ENCODE peak calls at places on chromosomes 12 and 14, in nine cellular contexts. One of them, this sample, is unnamed.

GRCh38 chr12:42854208-42854607 is 264.7 kb upstream of the PRICKLE1 start:
- DNase-seq in HepG2: no peak
- DNase-seq in A549: no peak
- DNase-seq in HCT116: no peak
- DNase-seq in GM23338: no peak
- DNase-seq in SK-N-SH: no peak
- DNase-seq in HL-60: no peak
- DNase-seq in K562: no peak
- DNase-seq in GM12878: no peak
- DNase-seq in this sample: no peak

GRCh38 chr14:38616959-38617358 is 361.1 kb upstream of the CLEC14A start:
- DNase-seq in HepG2: no peak
- DNase-seq in A549: no peak
- DNase-seq in HCT116: no peak
- DNase-seq in GM23338: peak
- DNase-seq in SK-N-SH: no peak
- DNase-seq in HL-60: no peak
- DNase-seq in K562: no peak
- DNase-seq in GM12878: no peak
- DNase-seq in this sample: no peak

GRCh38 chr14:81310606-81311005 is 89.5 kb downstream of the STON2 start:
- DNase-seq in HepG2: no peak
- DNase-seq in A549: no peak
- DNase-seq in HCT116: no peak
- DNase-seq in GM23338: no peak
- DNase-seq in SK-N-SH: no peak
- DNase-seq in HL-60: no peak
- DNase-seq in K562: no peak
- DNase-seq in GM12878: no peak
- DNase-seq in this sample: no peak

GRCh38 chr12:14614704-14615121 is 47.0 kb upstream of the PLBD1 start:
- DNase-seq in HepG2: no peak
- DNase-seq in A549: no peak
- DNase-seq in HCT116: no peak
- DNase-seq in GM23338: peak
- DNase-seq in SK-N-SH: no peak
- DNase-seq in HL-60: no peak
- DNase-seq in K562: no peak
- DNase-seq in GM12878: peak
- DNase-seq in this sample: no peak

GRCh38 chr14:88910386-88910785 is 85.9 kb downstream of the TTC8 start:
- DNase-seq in HepG2: no peak
- DNase-seq in A549: no peak
- DNase-seq in HCT116: no peak
- DNase-seq in GM23338: no peak
- DNase-seq in SK-N-SH: no peak
- DNase-seq in HL-60: no peak
- DNase-seq in K562: no peak
- DNase-seq in GM12878: no peak
- DNase-seq in this sample: no peak

GRCh38 chr12:14936224-14936861 is 2.0 kb downstream of the ERP27 start:
- DNase-seq in HepG2: no peak
- DNase-seq in A549: no peak
- DNase-seq in HCT116: no peak
- DNase-seq in GM23338: peak
- DNase-seq in SK-N-SH: no peak
- DNase-seq in HL-60: no peak
- DNase-seq in K562: no peak
- DNase-seq in GM12878: no peak
- DNase-seq in this sample: no peak

GRCh38 chr12:113863455-113863845 is 102.7 kb downstream of the RBM19 start:
- DNase-seq in HepG2: no peak
- DNase-seq in A549: no peak
- DNase-seq in HCT116: no peak
- DNase-seq in GM23338: no peak
- DNase-seq in SK-N-SH: no peak
- DNase-seq in HL-60: no peak
- DNase-seq in K562: no peak
- DNase-seq in GM12878: no peak
- DNase-seq in this sample: no peak

GRCh38 chr12:103780093-103780440 is 61.0 kb downstream of the NT5DC3 start:
- DNase-seq in HepG2: no peak
- DNase-seq in A549: no peak
- DNase-seq in HCT116: no peak
- DNase-seq in GM23338: no peak
- DNase-seq in SK-N-SH: no peak
- DNase-seq in HL-60: no peak
- DNase-seq in K562: no peak
- DNase-seq in GM12878: no peak
- DNase-seq in this sample: no peak

GRCh38 chr14:37588956-37589737 is 5.9 kb downstream of the FOXA1 start:
- DNase-seq in HepG2: peak
- DNase-seq in A549: no peak
- DNase-seq in HCT116: no peak
- DNase-seq in GM23338: peak
- DNase-seq in SK-N-SH: no peak
- DNase-seq in HL-60: no peak
- DNase-seq in K562: no peak
- DNase-seq in GM12878: no peak
- DNase-seq in this sample: no peak

GRCh38 chr12:105278043-105278697 is 42.2 kb upstream of the APPL2 start:
- DNase-seq in HepG2: peak
- DNase-seq in A549: peak
- DNase-seq in HCT116: no peak
- DNase-seq in GM23338: peak
- DNase-seq in SK-N-SH: peak
- DNase-seq in HL-60: no peak
- DNase-seq in K562: no peak
- DNase-seq in GM12878: no peak
- DNase-seq in this sample: no peak

GRCh38 chr12:85713368-85713767 is 122.8 kb downstream of the RASSF9 start:
- DNase-seq in HepG2: no peak
- DNase-seq in A549: no peak
- DNase-seq in HCT116: no peak
- DNase-seq in GM23338: no peak
- DNase-seq in SK-N-SH: no peak
- DNase-seq in HL-60: no peak
- DNase-seq in K562: no peak
- DNase-seq in GM12878: no peak
- DNase-seq in this sample: no peak
- TF ChIP-seq REST in HepG2: no peak
- TF ChIP-seq REST in A549: no peak
- TF ChIP-seq REST in HCT116: no peak
- TF ChIP-seq REST in GM23338: no peak
- TF ChIP-seq REST in SK-N-SH: no peak
- TF ChIP-seq REST in HL-60: no peak
- TF ChIP-seq REST in K562: no peak
- TF ChIP-seq REST in GM12878: no peak
- TF ChIP-seq REST in this sample: no peak

DNA sequence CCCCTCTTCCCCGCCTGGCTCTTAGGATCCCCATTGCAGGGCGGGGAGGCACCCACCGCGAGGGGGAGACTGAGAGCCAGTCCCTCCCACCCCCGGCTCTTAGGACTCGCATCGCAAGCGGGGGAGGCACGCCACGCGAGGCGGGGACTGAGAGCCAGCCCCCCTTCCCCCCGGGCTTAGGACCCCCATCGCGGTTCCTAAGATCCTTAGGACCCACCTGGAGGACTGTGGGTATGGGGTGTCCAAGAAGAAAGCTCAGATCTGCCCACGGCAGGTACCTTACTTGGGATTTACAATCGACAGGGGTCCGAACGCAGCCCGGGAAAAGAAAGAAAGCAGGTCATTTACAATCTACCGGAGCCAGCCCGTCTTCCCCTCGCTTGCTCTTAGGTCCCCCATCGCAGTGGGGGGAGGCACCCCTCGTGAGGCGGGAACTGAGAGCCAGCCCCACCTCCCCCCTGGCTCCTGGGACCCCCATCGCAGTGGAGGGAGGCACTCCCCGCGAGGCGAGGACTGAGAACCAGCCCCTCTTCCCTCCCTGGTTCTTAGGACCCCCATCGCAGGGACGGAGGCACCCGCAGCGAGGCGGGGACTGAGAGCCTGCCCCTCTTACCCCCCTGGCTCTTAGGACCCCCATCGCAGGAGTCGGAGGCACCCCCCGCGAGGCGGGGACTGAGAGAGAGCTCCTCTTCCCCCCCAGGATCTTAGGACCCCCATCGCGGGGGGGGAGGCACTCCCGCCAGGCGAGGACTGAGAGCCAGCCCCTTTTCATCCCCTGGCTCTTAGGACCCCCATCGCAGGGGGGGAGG is 43.7 kb downstream of the DDX11 start:
- DNase-seq in HepG2: peak
- DNase-seq in A549: peak
- DNase-seq in HCT116: peak
- DNase-seq in GM23338: peak
- DNase-seq in SK-N-SH: peak
- DNase-seq in HL-60: peak
- DNase-seq in K562: peak
- DNase-seq in GM12878: no peak
- DNase-seq in this sample: peak
- H3K4me3 ChIP-seq in HepG2: peak
- H3K4me3 ChIP-seq in A549: peak
- H3K4me3 ChIP-seq in HCT116: peak
- H3K4me3 ChIP-seq in GM23338: peak
- H3K4me3 ChIP-seq in SK-N-SH: peak
- H3K4me3 ChIP-seq in HL-60: peak
- H3K4me3 ChIP-seq in K562: peak
- H3K4me3 ChIP-seq in GM12878: peak
- H3K4me3 ChIP-seq in this sample: peak

GRCh38 chr12:37672655-37673260 is 643.8 kb upstream of the ALG10B start:
- DNase-seq in HepG2: no peak
- DNase-seq in A549: no peak
- DNase-seq in HCT116: no peak
- DNase-seq in GM23338: peak
- DNase-seq in SK-N-SH: no peak
- DNase-seq in HL-60: no peak
- DNase-seq in K562: peak
- DNase-seq in GM12878: no peak
- DNase-seq in this sample: no peak
- TF ChIP-seq REST in HepG2: no peak
- TF ChIP-seq REST in A549: no peak
- TF ChIP-seq REST in HCT116: no peak
- TF ChIP-seq REST in GM23338: no peak
- TF ChIP-seq REST in SK-N-SH: no peak
- TF ChIP-seq REST in HL-60: no peak
- TF ChIP-seq REST in K562: no peak
- TF ChIP-seq REST in GM12878: no peak
- TF ChIP-seq REST in this sample: no peak

DNA sequence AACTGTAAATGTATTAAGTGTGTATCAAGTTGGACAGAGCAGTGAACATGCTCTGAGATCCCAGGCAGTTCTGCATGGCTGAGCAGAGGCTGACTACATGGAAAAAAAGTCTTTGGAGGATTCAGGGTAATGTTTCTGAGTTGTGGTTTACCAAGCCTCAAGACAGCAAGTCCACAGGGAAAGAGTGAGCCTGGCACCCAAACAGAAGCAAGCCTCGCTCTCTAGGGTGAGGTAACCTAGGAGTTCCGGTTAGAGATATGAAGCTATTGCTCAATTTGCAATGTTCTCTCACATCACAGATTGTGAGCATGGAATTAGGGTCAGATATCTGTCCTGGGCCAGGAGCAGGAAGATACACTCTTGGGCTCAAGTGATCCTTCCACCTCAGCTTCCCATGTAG is 158.6 kb downstream of the MON2 start:
- DNase-seq in HepG2: peak
- DNase-seq in A549: no peak
- DNase-seq in HCT116: no peak
- DNase-seq in GM23338: no peak
- DNase-seq in SK-N-SH: no peak
- DNase-seq in HL-60: peak
- DNase-seq in K562: no peak
- DNase-seq in GM12878: no peak
- DNase-seq in this sample: no peak
- H3K4me3 ChIP-seq in HepG2: no peak
- H3K4me3 ChIP-seq in A549: no peak
- H3K4me3 ChIP-seq in HCT116: no peak
- H3K4me3 ChIP-seq in GM23338: no peak
- H3K4me3 ChIP-seq in SK-N-SH: no peak
- H3K4me3 ChIP-seq in HL-60: no peak
- H3K4me3 ChIP-seq in K562: no peak
- H3K4me3 ChIP-seq in GM12878: no peak
- H3K4me3 ChIP-seq in this sample: no peak

GRCh38 chr12:49643135-49643534 is 19.8 kb downstream of the PRPF40B start:
- DNase-seq in HepG2: no peak
- DNase-seq in A549: no peak
- DNase-seq in HCT116: no peak
- DNase-seq in GM23338: no peak
- DNase-seq in SK-N-SH: no peak
- DNase-seq in HL-60: no peak
- DNase-seq in K562: no peak
- DNase-seq in GM12878: no peak
- DNase-seq in this sample: no peak

GRCh38 chr12:49645151-49646039 is 22.0 kb downstream of the PRPF40B start:
- DNase-seq in HepG2: no peak
- DNase-seq in A549: no peak
- DNase-seq in HCT116: no peak
- DNase-seq in GM23338: no peak
- DNase-seq in SK-N-SH: no peak
- DNase-seq in HL-60: no peak
- DNase-seq in K562: no peak
- DNase-seq in GM12878: no peak
- DNase-seq in this sample: no peak

GRCh38 chr12:49643961-49644619 is 20.7 kb downstream of the PRPF40B start:
- DNase-seq in HepG2: no peak
- DNase-seq in A549: no peak
- DNase-seq in HCT116: no peak
- DNase-seq in GM23338: no peak
- DNase-seq in SK-N-SH: no peak
- DNase-seq in HL-60: no peak
- DNase-seq in K562: no peak
- DNase-seq in GM12878: no peak
- DNase-seq in this sample: no peak

GRCh38 chr12:49646331-49646830 is 23.0 kb downstream of the PRPF40B start:
- DNase-seq in HepG2: no peak
- DNase-seq in A549: no peak
- DNase-seq in HCT116: no peak
- DNase-seq in GM23338: no peak
- DNase-seq in SK-N-SH: no peak
- DNase-seq in HL-60: no peak
- DNase-seq in K562: no peak
- DNase-seq in GM12878: no peak
- DNase-seq in this sample: no peak

GRCh38 chr12:49644620-49644994 is 21.2 kb downstream of the PRPF40B start:
- DNase-seq in HepG2: peak
- DNase-seq in A549: peak
- DNase-seq in HCT116: peak
- DNase-seq in GM23338: peak
- DNase-seq in SK-N-SH: peak
- DNase-seq in HL-60: peak
- DNase-seq in K562: peak
- DNase-seq in GM12878: peak
- DNase-seq in this sample: no peak
- TF ChIP-seq REST in HepG2: no peak
- TF ChIP-seq REST in A549: no peak
- TF ChIP-seq REST in HCT116: no peak
- TF ChIP-seq REST in GM23338: no peak
- TF ChIP-seq REST in SK-N-SH: no peak
- TF ChIP-seq REST in HL-60: no peak
- TF ChIP-seq REST in K562: no peak
- TF ChIP-seq REST in GM12878: no peak
- TF ChIP-seq REST in this sample: no peak